ENCODE peak calls at places on chromosome 7, in nine cellular contexts. One of them, this sample, is unnamed.

GRCh38 chr7:85022064-85022697 is 164.7 kb downstream of the SEMA3D start:
- DNase-seq in esophagus muscularis mucosa: no peak
- DNase-seq in heart left ventricle: no peak
- DNase-seq in HepG2: no peak
- DNase-seq in ovary: no peak
- DNase-seq in upper lobe of left lung: no peak
- DNase-seq in A549: no peak
- DNase-seq in Peyer's patch: no peak
- DNase-seq in IMR-90: no peak
- DNase-seq in this sample: no peak

GRCh38 chr7:30146127-30146612 is 11.4 kb downstream of the MTURN start:
- DNase-seq in esophagus muscularis mucosa: no peak
- DNase-seq in HepG2: no peak
- DNase-seq in ovary: no peak
- DNase-seq in Peyer's patch: no peak
- DNase-seq in upper lobe of left lung: no peak
- DNase-seq in IMR-90: no peak
- DNase-seq in A549: no peak
- DNase-seq in heart left ventricle: peak
- DNase-seq in this sample: no peak

GRCh38 chr7:106329971-106330733 is 45.4 kb upstream of the NAMPT start:
- DNase-seq in Peyer's patch: no peak
- DNase-seq in IMR-90: peak
- DNase-seq in upper lobe of left lung: no peak
- DNase-seq in esophagus muscularis mucosa: peak
- DNase-seq in HepG2: no peak
- DNase-seq in heart left ventricle: no peak
- DNase-seq in A549: no peak
- DNase-seq in ovary: no peak
- DNase-seq in this sample: no peak

GRCh38 chr7:90298145-90299038 is 22.7 kb downstream of the FAM237B start:
- DNase-seq in Peyer's patch: no peak
- DNase-seq in A549: peak
- DNase-seq in HepG2: peak
- DNase-seq in IMR-90: peak
- DNase-seq in upper lobe of left lung: no peak
- DNase-seq in esophagus muscularis mucosa: no peak
- DNase-seq in ovary: no peak
- DNase-seq in heart left ventricle: no peak
- DNase-seq in this sample: no peak

GRCh38 chr7:131008840-131009651 is 275.0 kb upstream of the KLF14 start:
- DNase-seq in ovary: no peak
- DNase-seq in upper lobe of left lung: no peak
- DNase-seq in IMR-90: peak
- DNase-seq in A549: no peak
- DNase-seq in HepG2: no peak
- DNase-seq in heart left ventricle: no peak
- DNase-seq in esophagus muscularis mucosa: no peak
- DNase-seq in Peyer's patch: no peak
- DNase-seq in this sample: no peak

GRCh38 chr7:2936891-2937580 is 92.9 kb upstream of the GNA12 start:
- DNase-seq in Peyer's patch: no peak
- DNase-seq in heart left ventricle: no peak
- DNase-seq in ovary: peak
- DNase-seq in IMR-90: no peak
- DNase-seq in A549: no peak
- DNase-seq in HepG2: no peak
- DNase-seq in upper lobe of left lung: peak
- DNase-seq in esophagus muscularis mucosa: no peak
- DNase-seq in this sample: peak

GRCh38 chr7:13262929-13263530 is 575.6 kb downstream of the ARL4A start:
- DNase-seq in upper lobe of left lung: no peak
- DNase-seq in esophagus muscularis mucosa: no peak
- DNase-seq in Peyer's patch: no peak
- DNase-seq in IMR-90: peak
- DNase-seq in A549: peak
- DNase-seq in HepG2: peak
- DNase-seq in ovary: no peak
- DNase-seq in heart left ventricle: no peak
- DNase-seq in this sample: no peak

GRCh38 chr7:87851242-87851641 is 24.9 kb downstream of the SLC25A40 start:
- DNase-seq in ovary: no peak
- DNase-seq in A549: no peak
- DNase-seq in Peyer's patch: no peak
- DNase-seq in heart left ventricle: no peak
- DNase-seq in HepG2: no peak
- DNase-seq in upper lobe of left lung: no peak
- DNase-seq in esophagus muscularis mucosa: no peak
- DNase-seq in IMR-90: peak
- DNase-seq in this sample: no peak

GRCh38 chr7:65812281-65812680 is 60.6 kb upstream of the VKORC1L1 start:
- DNase-seq in A549: no peak
- DNase-seq in upper lobe of left lung: no peak
- DNase-seq in esophagus muscularis mucosa: no peak
- DNase-seq in IMR-90: peak
- DNase-seq in Peyer's patch: no peak
- DNase-seq in ovary: no peak
- DNase-seq in HepG2: no peak
- DNase-seq in heart left ventricle: no peak
- DNase-seq in this sample: no peak

GRCh38 chr7:150753826-150754603 is 16.8 kb downstream of the GIMAP5 start:
- DNase-seq in Peyer's patch: no peak
- DNase-seq in heart left ventricle: no peak
- DNase-seq in HepG2: peak
- DNase-seq in esophagus muscularis mucosa: no peak
- DNase-seq in IMR-90: no peak
- DNase-seq in upper lobe of left lung: no peak
- DNase-seq in ovary: no peak
- DNase-seq in A549: no peak
- DNase-seq in this sample: no peak

GRCh38 chr7:101201695-101202602 is 1.1 kb upstream of the MOGAT3 start:
- DNase-seq in ovary: no peak
- DNase-seq in esophagus muscularis mucosa: no peak
- DNase-seq in HepG2: peak
- DNase-seq in IMR-90: no peak
- DNase-seq in A549: no peak
- DNase-seq in Peyer's patch: no peak
- DNase-seq in heart left ventricle: no peak
- DNase-seq in upper lobe of left lung: peak
- DNase-seq in this sample: peak

GRCh38 chr7:101780281-101780680 is 37.1 kb upstream of the CUX1 start:
- DNase-seq in heart left ventricle: no peak
- DNase-seq in esophagus muscularis mucosa: no peak
- DNase-seq in A549: no peak
- DNase-seq in Peyer's patch: no peak
- DNase-seq in IMR-90: no peak
- DNase-seq in upper lobe of left lung: no peak
- DNase-seq in HepG2: no peak
- DNase-seq in ovary: no peak
- DNase-seq in this sample: no peak

GRCh38 chr7:37448637-37449331 is at the start of gene ELMO1:
- DNase-seq in esophagus muscularis mucosa: peak
- DNase-seq in Peyer's patch: peak
- DNase-seq in heart left ventricle: peak
- DNase-seq in A549: peak
- DNase-seq in HepG2: peak
- DNase-seq in ovary: peak
- DNase-seq in IMR-90: peak
- DNase-seq in upper lobe of left lung: peak
- DNase-seq in this sample: peak

GRCh38 chr7:112420236-112420945 is 29.9 kb upstream of the IFRD1 start:
- DNase-seq in IMR-90: peak
- DNase-seq in A549: no peak
- DNase-seq in heart left ventricle: no peak
- DNase-seq in upper lobe of left lung: no peak
- DNase-seq in ovary: no peak
- DNase-seq in esophagus muscularis mucosa: no peak
- DNase-seq in Peyer's patch: no peak
- DNase-seq in HepG2: peak
- DNase-seq in this sample: no peak

GRCh38 chr7:151518781-151519044 is 982 bp downstream of the RHEB start:
- DNase-seq in esophagus muscularis mucosa: no peak
- DNase-seq in A549: no peak
- DNase-seq in HepG2: no peak
- DNase-seq in upper lobe of left lung: no peak
- DNase-seq in ovary: no peak
- DNase-seq in IMR-90: no peak
- DNase-seq in heart left ventricle: no peak
- DNase-seq in Peyer's patch: no peak
- DNase-seq in this sample: no peak

GRCh38 chr7:87435546-87435945 is 39.9 kb downstream of the ABCB4 start:
- DNase-seq in ovary: no peak
- DNase-seq in HepG2: no peak
- DNase-seq in heart left ventricle: no peak
- DNase-seq in A549: no peak
- DNase-seq in upper lobe of left lung: no peak
- DNase-seq in Peyer's patch: no peak
- DNase-seq in IMR-90: peak
- DNase-seq in esophagus muscularis mucosa: no peak
- DNase-seq in this sample: no peak

GRCh38 chr7:46603296-46603701 is 682.2 kb upstream of the IGFBP3 start:
- DNase-seq in ovary: no peak
- DNase-seq in Peyer's patch: no peak
- DNase-seq in esophagus muscularis mucosa: no peak
- DNase-seq in heart left ventricle: peak
- DNase-seq in A549: no peak
- DNase-seq in upper lobe of left lung: no peak
- DNase-seq in HepG2: no peak
- DNase-seq in IMR-90: no peak
- DNase-seq in this sample: no peak

GRCh38 chr7:835491-836401 is 3.5 kb downstream of the SUN1 start:
- DNase-seq in heart left ventricle: no peak
- DNase-seq in ovary: no peak
- DNase-seq in HepG2: no peak
- DNase-seq in upper lobe of left lung: peak
- DNase-seq in IMR-90: no peak
- DNase-seq in esophagus muscularis mucosa: no peak
- DNase-seq in Peyer's patch: no peak
- DNase-seq in A549: no peak
- DNase-seq in this sample: no peak

GRCh38 chr7:837001-837400 is 4.7 kb downstream of the SUN1 start:
- DNase-seq in esophagus muscularis mucosa: no peak
- DNase-seq in A549: no peak
- DNase-seq in Peyer's patch: no peak
- DNase-seq in IMR-90: no peak
- DNase-seq in ovary: no peak
- DNase-seq in HepG2: no peak
- DNase-seq in upper lobe of left lung: peak
- DNase-seq in heart left ventricle: no peak
- DNase-seq in this sample: no peak

GRCh38 chr7:834277-834676 is 2.0 kb downstream of the SUN1 start:
- DNase-seq in heart left ventricle: no peak
- DNase-seq in Peyer's patch: no peak
- DNase-seq in esophagus muscularis mucosa: no peak
- DNase-seq in IMR-90: no peak
- DNase-seq in HepG2: no peak
- DNase-seq in A549: no peak
- DNase-seq in upper lobe of left lung: no peak
- DNase-seq in ovary: no peak
- DNase-seq in this sample: no peak

GRCh38 chr7:835021-835420 is 2.7 kb downstream of the SUN1 start:
- DNase-seq in heart left ventricle: no peak
- DNase-seq in esophagus muscularis mucosa: no peak
- DNase-seq in Peyer's patch: no peak
- DNase-seq in upper lobe of left lung: no peak
- DNase-seq in IMR-90: no peak
- DNase-seq in A549: no peak
- DNase-seq in HepG2: no peak
- DNase-seq in ovary: no peak
- DNase-seq in this sample: no peak

GRCh38 chr7:836429-836828 is 4.2 kb downstream of the SUN1 start:
- DNase-seq in Peyer's patch: no peak
- DNase-seq in A549: peak
- DNase-seq in esophagus muscularis mucosa: no peak
- DNase-seq in IMR-90: peak
- DNase-seq in HepG2: peak
- DNase-seq in upper lobe of left lung: no peak
- DNase-seq in heart left ventricle: no peak
- DNase-seq in ovary: no peak
- DNase-seq in this sample: no peak
- H3K27ac ChIP-seq in Peyer's patch: peak
- H3K27ac ChIP-seq in A549: no peak
- H3K27ac ChIP-seq in esophagus muscularis mucosa: peak
- H3K27ac ChIP-seq in IMR-90: no peak
- H3K27ac ChIP-seq in HepG2: no peak
- H3K27ac ChIP-seq in upper lobe of left lung: peak
- H3K27ac ChIP-seq in heart left ventricle: peak
- H3K27ac ChIP-seq in ovary: no peak
- H3K27ac ChIP-seq in this sample: no peak

DNA sequence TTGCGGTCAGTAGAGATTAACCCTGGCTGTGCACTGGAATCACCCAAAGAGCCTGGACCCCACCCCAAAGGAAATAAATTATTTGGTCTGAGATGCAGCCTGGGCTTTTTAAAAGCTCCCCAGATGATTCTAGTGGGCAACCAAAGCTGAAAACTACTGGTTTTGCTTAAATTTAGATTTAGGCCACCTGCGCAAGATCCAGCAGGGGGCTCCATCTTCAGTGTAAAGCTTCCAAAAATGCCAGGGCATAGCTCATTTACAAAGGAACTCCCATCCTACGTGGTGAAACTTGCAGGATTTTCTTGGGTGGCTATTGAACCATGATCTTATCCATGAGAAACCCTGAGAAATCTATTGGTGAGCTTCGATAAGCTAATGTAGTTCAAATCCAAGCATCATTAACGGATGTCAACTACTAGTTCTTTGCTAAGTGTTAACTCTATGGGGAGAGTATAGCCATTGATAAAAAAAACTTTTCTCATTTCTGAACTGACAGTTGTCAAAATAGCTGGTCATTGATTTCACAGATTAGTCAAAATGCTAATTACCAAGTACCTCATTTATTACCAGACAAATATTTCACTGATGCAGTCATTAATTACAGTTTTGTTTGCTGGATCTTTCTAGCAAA is 315.3 kb downstream of the LHFPL3 start:
- DNase-seq in upper lobe of left lung: no peak
- DNase-seq in esophagus muscularis mucosa: no peak
- DNase-seq in Peyer's patch: no peak
- DNase-seq in HepG2: peak
- DNase-seq in ovary: no peak
- DNase-seq in A549: peak
- DNase-seq in heart left ventricle: no peak
- DNase-seq in IMR-90: no peak
- DNase-seq in this sample: no peak
- TF ChIP-seq CTCF in upper lobe of left lung: no peak
- TF ChIP-seq CTCF in esophagus muscularis mucosa: no peak
- TF ChIP-seq CTCF in Peyer's patch: no peak
- TF ChIP-seq CTCF in HepG2: peak
- TF ChIP-seq CTCF in ovary: no peak
- TF ChIP-seq CTCF in A549: peak
- TF ChIP-seq CTCF in heart left ventricle: no peak
- TF ChIP-seq CTCF in IMR-90: peak
- TF ChIP-seq CTCF in this sample: peak

GRCh38 chr7:1455241-1455939 is 3.9 kb downstream of the MICALL2 start:
- DNase-seq in HepG2: no peak
- DNase-seq in A549: no peak
- DNase-seq in ovary: no peak
- DNase-seq in heart left ventricle: no peak
- DNase-seq in esophagus muscularis mucosa: no peak
- DNase-seq in IMR-90: no peak
- DNase-seq in upper lobe of left lung: peak
- DNase-seq in Peyer's patch: no peak
- DNase-seq in this sample: peak
- TF ChIP-seq POLR2A in HepG2: no peak
- TF ChIP-seq POLR2A in A549: no peak
- TF ChIP-seq POLR2A in ovary: no peak
- TF ChIP-seq POLR2A in heart left ventricle: no peak
- TF ChIP-seq POLR2A in esophagus muscularis mucosa: no peak
- TF ChIP-seq POLR2A in IMR-90: no peak
- TF ChIP-seq POLR2A in upper lobe of left lung: no peak
- TF ChIP-seq POLR2A in Peyer's patch: no peak
- TF ChIP-seq POLR2A in this sample: peak

GRCh38 chr7:33578166-33578565 is 327.2 kb upstream of the BMPER start:
- DNase-seq in esophagus muscularis mucosa: no peak
- DNase-seq in heart left ventricle: no peak
- DNase-seq in A549: no peak
- DNase-seq in IMR-90: peak
- DNase-seq in HepG2: no peak
- DNase-seq in Peyer's patch: no peak
- DNase-seq in upper lobe of left lung: no peak
- DNase-seq in ovary: no peak
- DNase-seq in this sample: no peak
- H3K27ac ChIP-seq in esophagus muscularis mucosa: no peak
- H3K27ac ChIP-seq in heart left ventricle: no peak
- H3K27ac ChIP-seq in A549: no peak
- H3K27ac ChIP-seq in IMR-90: no peak
- H3K27ac ChIP-seq in HepG2: no peak
- H3K27ac ChIP-seq in Peyer's patch: no peak
- H3K27ac ChIP-seq in upper lobe of left lung: no peak
- H3K27ac ChIP-seq in ovary: no peak
- H3K27ac ChIP-seq in this sample: no peak